ENCODE peak calls at places on chromosomes 3 and 15, in nine cellular contexts. O is RPMI7951; J is endothelial cell; Q is hypothalamus; Z is stimulated activated naive CD8-positive, alpha-beta T cell treated with anti-CD3 and anti-CD28 coated beads, Interleukin-15, Interleukin-2, amounts not matched to agents 100 U/mL and 50 U/mL, for 24 hours; S is Karpas-422; G is naive thymus-derived CD4-positive, alpha-beta T cell; M is left ventricle myocardium inferior; Y is GM23248. T is an unnamed sample.

GRCh38 chr15:69679623-69680228 is 227.1 kb downstream of the RPLP1 start:
- DNase-seq in G (no peak), O (peak; percentile 38), S (peak; percentile 57), Q (no peak), M (no peak), J (no peak), Y (no peak), Z (peak; percentile 71), T (no peak)

GRCh38 chr3:21331321-21331720 is 419.7 kb downstream of the ZNF385D start:
- DNase-seq in G (no peak), O (no peak), Q (no peak), S (no peak), Z (no peak), M (no peak), Y (peak; percentile 9), J (no peak), T (no peak)

GRCh38 chr15:87369269-87369668 is 887.3 kb downstream of the NTRK3 start:
- DNase-seq in J (no peak), G (no peak), Z (no peak), M (no peak), O (peak; percentile 98), Q (no peak), S (no peak), Y (peak; percentile 89), T (no peak)

GRCh38 chr15:90603893-90604292 is 74.2 kb downstream of the CRTC3 start:
- DNase-seq in J (no peak), M (peak; percentile 51), Z (peak; percentile 60), Q (no peak), O (peak; percentile 35), Y (peak; percentile 59), G (no peak), S (peak; percentile 57), T (no peak)

GRCh38 chr3:51659942-51660341 is 11.1 kb upstream of the TEX264 start:
- DNase-seq in O (no peak), S (no peak), J (no peak), Z (no peak), G (no peak), Q (no peak), Y (no peak), M (no peak), T (no peak)

GRCh38 chr15:70815604-70816003 is 38.4 kb downstream of the LARP6 start:
- DNase-seq in Q (no peak), J (no peak), G (no peak), Z (no peak), O (no peak), Y (no peak), S (no peak), M (no peak), T (no peak)

GRCh38 chr3:4601926-4602325 is 108.8 kb downstream of the ITPR1 start:
- DNase-seq in G (no peak), O (no peak), Z (no peak), J (no peak), Y (peak; percentile 48), S (no peak), Q (no peak), M (no peak), T (no peak)

GRCh38 chr15:25863067-25863967 is at the start of gene ATP10A:
- DNase-seq in Y (peak; percentile 85), M (peak; percentile 53), O (peak; percentile 2), Z (peak; percentile 75), G (peak; percentile 37), J (peak; percentile 27), Q (no peak), S (no peak), T (no peak)

GRCh38 chr3:158269896-158270295 is 160.0 kb downstream of the RSRC1 start:
- DNase-seq in Y (no peak), Z (no peak), M (no peak), Q (no peak), J (no peak), G (no peak), O (no peak), S (no peak), T (no peak)

GRCh38 chr15:66586155-66586976 is 20.6 kb upstream of the LCTL start:
- DNase-seq in G (no peak), Y (no peak), Z (no peak), S (no peak), M (no peak), J (no peak), Q (no peak), O (no peak), T (no peak)

GRCh38 chr3:42079701-42080323 is 11.3 kb upstream of the TRAK1 start:
- DNase-seq in Q (no peak), G (no peak), Y (no peak), Z (no peak), S (no peak), O (no peak), J (no peak), M (no peak), T (no peak)

GRCh38 chr15:56838085-56838484 is 80.4 kb upstream of the TCF12 start:
- DNase-seq in J (no peak), M (no peak), Q (no peak), G (no peak), O (no peak), Y (no peak), Z (no peak), S (peak; percentile 85), T (no peak)

GRCh38 chr3:134077649-134078081 is 47.9 kb upstream of the SLCO2A1 start:
- DNase-seq in S (no peak), J (no peak), Q (no peak), Z (no peak), M (no peak), Y (peak; percentile 30), G (no peak), O (peak; percentile 70), T (no peak)

GRCh38 chr3:125024817-125025216 is 31.0 kb downstream of the HEG1 start:
- DNase-seq in G (no peak), S (no peak), O (no peak), Y (no peak), Q (no peak), M (peak; percentile 48), Z (no peak), J (no peak), T (no peak)

GRCh38 chr3:110327870-110328269 is 743.7 kb upstream of the NECTIN3 start:
- DNase-seq in O (peak; percentile 33), M (no peak), G (no peak), Z (no peak), Q (no peak), S (no peak), J (no peak), Y (peak; percentile 53), T (no peak)

GRCh38 chr3:71713041-71713440 is 12.2 kb downstream of the EIF4E3 start:
- DNase-seq in Y (no peak), J (no peak), O (no peak), G (no peak), S (no peak), Q (no peak), M (no peak), Z (no peak), T (no peak)

GRCh38 chr15:70348581-70349344 is 251.0 kb upstream of the TLE3 start:
- DNase-seq in S (no peak), Y (peak; percentile 76), Q (no peak), G (no peak), M (no peak), Z (no peak), O (peak; percentile 82), J (no peak), T (no peak)

GRCh38 chr3:81920805-81921204 is 159.4 kb upstream of the GBE1 start:
- DNase-seq in O (no peak), M (no peak), S (no peak), Q (no peak), G (no peak), Z (no peak), J (no peak), Y (no peak), T (no peak)

GRCh38 chr3:126285369-126285768 is 71.8 kb downstream of the KLF15 start:
- DNase-seq in Q (no peak), Y (no peak), G (no peak), J (no peak), S (no peak), M (no peak), O (no peak), Z (no peak), T (no peak)

GRCh38 chr3:24550588-24550987 is 55.9 kb upstream of the THRB start:
- DNase-seq in Q (no peak), S (no peak), O (no peak), J (no peak), M (no peak), Z (no peak), G (no peak), Y (peak; percentile 57), T (no peak)

GRCh38 chr3:129230311-129231019 is 18.9 kb upstream of the COPG1 start:
- DNase-seq in Q (no peak), J (no peak), M (no peak), Z (peak; percentile 38), G (no peak), O (peak; percentile 94), Y (peak; percentile 96), S (no peak), T (peak; percentile 63)

GRCh38 chr3:7929319-7929889 is 572.2 kb upstream of the LMCD1 start:
- DNase-seq in Z (no peak), Y (no peak), O (no peak), G (no peak), Q (no peak), S (no peak), J (no peak), M (no peak), T (no peak)

GRCh38 chr15:31353931-31354330 is 27.3 kb downstream of the KLF13 start:
- DNase-seq in Z (no peak), J (no peak), M (peak; percentile 75), S (no peak), Q (peak; percentile 50), G (no peak), O (peak; percentile 87), Y (peak; percentile 32), T (no peak)

GRCh38 chr15:59444082-59444835 is 6.3 kb downstream of the FAM81A start:
- DNase-seq in Y (no peak), Z (no peak), S (no peak), O (no peak), M (no peak), J (no peak), Q (no peak), G (no peak), T (no peak)

GRCh38 chr3:101300073-101300472 is 20.3 kb downstream of the IMPG2 start:
- DNase-seq in S (no peak), M (no peak), J (no peak), Z (no peak), Y (no peak), Q (no peak), O (no peak), G (no peak), T (no peak)

GRCh38 chr3:114439279-114439678 is 145.5 kb downstream of the TIGIT start:
- DNase-seq in S (no peak), J (no peak), O (no peak), Q (no peak), Z (no peak), Y (no peak), G (no peak), M (no peak), T (no peak)

GRCh38 chr3:42658091-42658770 is 4.7 kb downstream of the ZBTB47 start:
- DNase-seq in Z (no peak), Y (no peak), O (no peak), Q (no peak), G (no peak), M (no peak), J (no peak), S (no peak), T (no peak)

T was measured in COLO829.